ENCODE peak calls at places on chromosomes 16 and 17, in five cellular contexts. One of them, this sample, is unnamed.

GRCh38 chr17:42754782-42755181 is 6.2 kb upstream of the RAMP2 start:
- DNase-seq in suprapubic skin: no peak
- DNase-seq in CD8-positive, alpha-beta memory T cell: no peak
- DNase-seq in OCI-LY7: no peak
- DNase-seq in A673: no peak
- DNase-seq in this sample: no peak

GRCh38 chr17:3447625-3448024 is 14.0 kb upstream of the OR1E2 start:
- DNase-seq in suprapubic skin: no peak
- DNase-seq in CD8-positive, alpha-beta memory T cell: no peak
- DNase-seq in OCI-LY7: peak; percentile 25
- DNase-seq in A673: peak; percentile 10
- DNase-seq in this sample: no peak

GRCh38 chr16:74770826-74771526 is 3.6 kb downstream of the FA2H start:
- DNase-seq in suprapubic skin: peak; percentile 60
- DNase-seq in CD8-positive, alpha-beta memory T cell: no peak
- DNase-seq in OCI-LY7: no peak
- DNase-seq in A673: no peak
- DNase-seq in this sample: no peak

GRCh38 chr17:79664925-79665738 is 54.3 kb upstream of the RBFOX3 start:
- DNase-seq in suprapubic skin: peak; percentile 87
- DNase-seq in CD8-positive, alpha-beta memory T cell: no peak
- DNase-seq in OCI-LY7: no peak
- DNase-seq in A673: no peak
- DNase-seq in this sample: peak; percentile 38

GRCh38 chr17:82054351-82055022 is 2.8 kb downstream of the GPS1 start:
- DNase-seq in suprapubic skin: no peak
- DNase-seq in CD8-positive, alpha-beta memory T cell: no peak
- DNase-seq in OCI-LY7: no peak
- DNase-seq in A673: no peak
- DNase-seq in this sample: no peak

GRCh38 chr16:27204232-27204915 is 1.0 kb downstream of the KDM8 start:
- DNase-seq in suprapubic skin: no peak
- DNase-seq in CD8-positive, alpha-beta memory T cell: no peak
- DNase-seq in OCI-LY7: peak; percentile 49
- DNase-seq in A673: no peak
- DNase-seq in this sample: peak; percentile 90

GRCh38 chr17:65756760-65757159 is 195.3 kb upstream of the AXIN2 start:
- DNase-seq in suprapubic skin: no peak
- DNase-seq in CD8-positive, alpha-beta memory T cell: no peak
- DNase-seq in OCI-LY7: no peak
- DNase-seq in A673: no peak
- DNase-seq in this sample: no peak

GRCh38 chr16:11681526-11681925 is 13.3 kb downstream of the SNN start:
- DNase-seq in suprapubic skin: peak; percentile 59
- DNase-seq in CD8-positive, alpha-beta memory T cell: no peak
- DNase-seq in OCI-LY7: peak; percentile 95
- DNase-seq in A673: no peak
- DNase-seq in this sample: peak; percentile 95

GRCh38 chr17:59165933-59166342 is 10.4 kb downstream of the PRR11 start:
- DNase-seq in suprapubic skin: peak; percentile 71
- DNase-seq in CD8-positive, alpha-beta memory T cell: peak; percentile 56
- DNase-seq in OCI-LY7: peak; percentile 55
- DNase-seq in A673: peak; percentile 72
- DNase-seq in this sample: peak; percentile 56

GRCh38 chr16:9138021-9138680 is 46.7 kb downstream of the HAPSTR1 start:
- DNase-seq in suprapubic skin: no peak
- DNase-seq in CD8-positive, alpha-beta memory T cell: no peak
- DNase-seq in OCI-LY7: no peak
- DNase-seq in A673: no peak
- DNase-seq in this sample: no peak

This sample was measured in RPMI8226.